ENCODE peak calls at places on chromosome 1, in four cellular contexts. V, T, L and X are unnamed samples.

GRCh38 chr1:87539147-87539546 is 210.5 kb downstream of the LMO4 start:
- DNase-seq in V (no peak), T (no peak), L (no peak), X (no peak)

GRCh38 chr1:89608627-89609338 is 24.1 kb upstream of the LRRC8C start:
- DNase-seq in V (no peak), T (no peak), L (no peak), X (no peak)

GRCh38 chr1:211908453-211908852 is 77.9 kb upstream of the LPGAT1 start:
- DNase-seq in V (no peak), T (no peak), L (no peak), X (no peak)

GRCh38 chr1:18950415-18951026 is 6.0 kb downstream of the IFFO2 start:
- DNase-seq in V (no peak), T (no peak), L (no peak), X (no peak)

GRCh38 chr1:219621047-219621786 is 8.3 kb upstream of the ZC3H11B start:
- DNase-seq in V (no peak), T (no peak), L (no peak), X (no peak)

GRCh38 chr1:94634977-94635416 is 93.4 kb upstream of the F3 start:
- DNase-seq in V (no peak), T (no peak), L (no peak), X (no peak)

GRCh38 chr1:227343727-227344551 is 25.6 kb upstream of the CDC42BPA start:
- DNase-seq in V (no peak), T (peak), L (no peak), X (no peak)

GRCh38 chr1:114745351-114745750 is 12.4 kb downstream of the CSDE1 start:
- DNase-seq in V (no peak), T (peak), L (no peak), X (no peak)

GRCh38 chr1:160877221-160877620 is 7.8 kb downstream of the ITLN1 start:
- DNase-seq in V (no peak), T (no peak), L (no peak), X (no peak)

GRCh38 chr1:178939328-178939727 is 68.5 kb upstream of the ANGPTL1 start:
- DNase-seq in V (no peak), T (no peak), L (no peak), X (no peak)

GRCh38 chr1:228403231-228403631 is 3.4 kb downstream of the TRIM11 start:
- DNase-seq in V (no peak), T (no peak), L (no peak), X (no peak)

GRCh38 chr1:108149796-108150467 is 50.2 kb downstream of the SLC25A24 start:
- DNase-seq in V (no peak), T (no peak), L (no peak), X (no peak)

GRCh38 chr1:218584418-218585155 is 239.5 kb downstream of the TGFB2 start:
- DNase-seq in V (no peak), T (peak), L (no peak), X (no peak)

GRCh38 chr1:1796466-1796865 is 18.2 kb upstream of the NADK start:
- DNase-seq in V (no peak), T (no peak), L (no peak), X (no peak)

GRCh38 chr1:24526940-24527542 is 24.4 kb downstream of the RCAN3 start:
- DNase-seq in V (no peak), T (peak), L (peak), X (no peak)

GRCh38 chr1:110062612-110063011 is 7.9 kb downstream of the ALX3 start:
- DNase-seq in V (no peak), T (no peak), L (no peak), X (no peak)

GRCh38 chr1:149916193-149916926 is 1.3 kb downstream of the SV2A start:
- DNase-seq in V (no peak), T (no peak), L (no peak), X (no peak)

GRCh38 chr1:175129182-175129581 is 61.5 kb downstream of the TNN start:
- DNase-seq in V (no peak), T (no peak), L (no peak), X (no peak)

DNA sequence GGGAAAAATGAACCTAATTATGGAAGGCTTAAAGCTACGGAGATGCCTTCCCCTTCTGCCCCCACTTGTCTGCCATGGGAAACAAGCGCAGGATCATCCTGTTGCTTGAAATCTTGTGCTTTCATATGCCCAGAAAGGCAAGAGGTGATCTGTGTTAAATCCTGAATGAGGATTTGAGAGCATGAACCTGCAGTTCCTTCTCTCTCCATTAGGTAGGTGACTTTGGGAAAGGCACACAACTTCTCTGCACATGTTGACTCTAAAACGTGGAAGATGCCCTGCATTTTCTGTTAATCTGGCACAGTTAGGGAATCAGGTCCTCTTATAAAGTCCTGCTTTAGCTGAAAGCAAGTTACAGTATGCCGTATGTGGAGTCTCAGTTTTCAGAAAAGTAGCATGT is 46.6 kb upstream of the MTR start:
- DNase-seq in V (no peak), T (no peak), L (peak), X (no peak)
- TF ChIP-seq CTCF in V (no peak), T (peak), L (peak), X (peak)

DNA sequence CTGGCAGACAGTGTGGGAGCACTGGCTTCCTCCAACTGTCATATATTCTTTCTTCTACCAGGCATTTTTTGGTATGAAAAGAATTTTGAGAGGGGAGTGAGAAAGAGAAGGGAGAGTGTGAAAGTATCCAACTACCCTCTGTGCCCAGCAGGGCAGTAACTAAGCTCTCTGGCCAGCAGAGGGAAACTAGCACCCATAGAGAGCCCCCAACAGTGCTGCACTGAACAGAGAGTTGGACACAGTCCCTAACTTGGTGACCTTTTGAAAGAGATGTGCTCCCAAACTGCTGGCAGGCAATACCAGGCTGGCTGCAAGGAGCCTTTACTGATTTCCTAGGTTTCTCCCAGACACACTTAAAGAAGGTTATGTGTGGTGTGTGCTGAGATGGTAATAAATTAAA is 118.8 kb upstream of the PBX1 start:
- DNase-seq in V (peak), T (peak), L (peak), X (no peak)
- TF ChIP-seq CTCF in V (no peak), T (peak), L (peak), X (peak)

GRCh38 chr1:15431571-15431948 is 6.7 kb upstream of the CTRC start:
- DNase-seq in V (no peak), T (no peak), L (no peak), X (no peak)
- TF ChIP-seq CTCF in V (no peak), T (no peak), L (no peak), X (no peak)

GRCh38 chr1:46172321-46172720 is 2.6 kb upstream of the TSPAN1 start:
- DNase-seq in V (no peak), T (no peak), L (no peak), X (no peak)

GRCh38 chr1:46171872-46172271 is 3.0 kb upstream of the TSPAN1 start:
- DNase-seq in V (no peak), T (no peak), L (no peak), X (no peak)

GRCh38 chr1:46174448-46175231 is at the start of gene TSPAN1:
- DNase-seq in V (no peak), T (no peak), L (no peak), X (no peak)

GRCh38 chr1:46175243-46175642 is 356 bp downstream of the TSPAN1 start:
- DNase-seq in V (no peak), T (no peak), L (no peak), X (no peak)

GRCh38 chr1:46173361-46173856 is 1.5 kb upstream of the TSPAN1 start:
- DNase-seq in V (no peak), T (peak), L (no peak), X (no peak)
- TF ChIP-seq CTCF in V (no peak), T (no peak), L (no peak), X (no peak)

GRCh38 chr1:5161372-5161771 is 507.0 kb downstream of the AJAP1 start:
- DNase-seq in V (no peak), T (no peak), L (peak), X (no peak)
- TF ChIP-seq CTCF in V (no peak), T (no peak), L (peak), X (peak)

GRCh38 chr1:238690415-238690814 is 696.0 kb upstream of the CHRM3 start:
- DNase-seq in V (no peak), T (no peak), L (no peak), X (no peak)
- TF ChIP-seq CTCF in V (no peak), T (peak), L (no peak), X (no peak)

DNA sequence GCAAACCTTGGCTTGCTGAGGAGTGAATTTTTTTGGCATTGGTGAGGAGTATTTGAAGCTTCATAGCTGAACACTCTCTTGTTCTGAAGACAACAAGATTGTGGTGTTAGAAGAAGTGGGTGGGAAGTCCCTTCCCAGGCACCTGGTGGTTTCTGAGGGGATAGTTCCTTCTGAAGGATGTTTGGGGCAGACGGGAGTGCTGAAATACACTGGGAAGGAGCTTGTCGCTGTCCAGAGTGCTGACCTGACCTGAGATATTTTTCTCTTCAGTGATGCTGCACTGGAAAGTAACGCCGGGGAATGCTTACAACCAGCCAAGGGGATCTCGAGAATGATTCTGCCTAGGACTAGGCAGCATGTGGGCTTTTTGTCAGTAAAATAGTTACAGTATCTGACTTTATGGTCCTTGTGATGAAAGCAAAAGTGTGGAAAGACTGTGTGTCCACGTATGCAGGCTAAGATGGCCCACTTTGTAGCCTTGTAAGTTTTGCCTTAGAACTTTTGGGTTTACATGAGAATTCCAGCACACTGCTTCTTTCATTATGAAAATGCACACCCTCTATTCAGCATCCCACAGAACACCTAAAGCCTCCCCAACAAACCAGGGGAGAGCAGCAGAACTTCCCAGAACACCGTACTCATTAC is 33.1 kb upstream of the NFASC start:
- DNase-seq in V (peak), T (peak), L (peak), X (peak)
- TF ChIP-seq CTCF in V (no peak), T (no peak), L (no peak), X (peak)

GRCh38 chr1:86356247-86356646 is 39.9 kb downstream of the ODF2L start:
- DNase-seq in V (no peak), T (no peak), L (peak), X (no peak)
- TF ChIP-seq CTCF in V (no peak), T (peak), L (peak), X (no peak)